ENCODE peak calls at places on chromosomes 6 and 20, in four cellular contexts. One of them, this sample, is unnamed.
A peak's percentile ranks its signal among the peaks of the same experiment; 100 is the strongest.

GRCh38 chr6:36956111-36956820 is 1.7 kb downstream of the PI16 start:
- DNase-seq in psoas muscle: no peak
- DNase-seq in cardiac muscle cell: no peak
- DNase-seq in pancreas: no peak
- DNase-seq in this sample: no peak

GRCh38 chr6:31651602-31652191 is 764 bp downstream of the BAG6 start:
- DNase-seq in psoas muscle: peak; percentile 88
- DNase-seq in cardiac muscle cell: peak; percentile 85
- DNase-seq in pancreas: no peak
- DNase-seq in this sample: no peak

GRCh38 chr6:52612336-52613096 is 35.7 kb upstream of the TRAM2 start:
- DNase-seq in psoas muscle: no peak
- DNase-seq in cardiac muscle cell: no peak
- DNase-seq in pancreas: no peak
- DNase-seq in this sample: no peak

GRCh38 chr6:113707194-113707593 is 150.0 kb upstream of the MARCKS start:
- DNase-seq in psoas muscle: no peak
- DNase-seq in cardiac muscle cell: no peak
- DNase-seq in pancreas: no peak
- DNase-seq in this sample: no peak

GRCh38 chr6:143999406-143999805 is 8.7 kb downstream of the PLAGL1 start:
- DNase-seq in psoas muscle: no peak
- DNase-seq in cardiac muscle cell: no peak
- DNase-seq in pancreas: no peak
- DNase-seq in this sample: no peak

GRCh38 chr6:151230277-151230577 is 9.5 kb upstream of the AKAP12 start:
- DNase-seq in psoas muscle: no peak
- DNase-seq in cardiac muscle cell: no peak
- DNase-seq in pancreas: no peak
- DNase-seq in this sample: no peak

GRCh38 chr6:164039954-164040375 is 625.4 kb downstream of the QKI start:
- DNase-seq in psoas muscle: peak; percentile 82
- DNase-seq in cardiac muscle cell: no peak
- DNase-seq in pancreas: peak; percentile 91
- DNase-seq in this sample: peak; percentile 9

GRCh38 chr6:36917541-36918193 is 31.9 kb downstream of the C6orf89 start:
- DNase-seq in psoas muscle: peak; percentile 76
- DNase-seq in cardiac muscle cell: no peak
- DNase-seq in pancreas: no peak
- DNase-seq in this sample: no peak

GRCh38 chr20:855466-856360 is 22.2 kb downstream of the FAM110A start:
- DNase-seq in psoas muscle: no peak
- DNase-seq in cardiac muscle cell: no peak
- DNase-seq in pancreas: no peak
- DNase-seq in this sample: no peak

GRCh38 chr20:59701236-59701635 is 96.9 kb downstream of the PHACTR3 start:
- DNase-seq in psoas muscle: no peak
- DNase-seq in cardiac muscle cell: no peak
- DNase-seq in pancreas: no peak
- DNase-seq in this sample: no peak

DNA sequence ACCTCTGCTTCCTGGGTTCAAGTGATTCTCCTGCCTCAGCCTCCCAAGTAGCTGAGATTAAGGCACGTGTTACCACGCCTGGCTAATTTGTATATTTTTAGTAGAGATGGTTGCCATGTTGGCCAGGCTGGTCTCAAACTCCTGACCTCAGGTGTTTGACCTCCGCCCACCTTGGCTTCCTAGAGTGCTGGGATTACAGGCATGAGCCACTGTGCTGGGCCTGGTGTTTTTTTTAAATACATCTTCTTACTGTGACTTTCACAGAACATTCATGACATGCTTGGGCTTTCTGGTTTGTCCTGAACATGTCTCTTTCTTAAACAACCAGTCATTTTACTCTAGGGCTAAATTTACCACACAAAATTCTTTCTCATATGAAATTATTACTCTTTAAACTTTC is 34.7 kb upstream of the FAM8A1 start:
- DNase-seq in psoas muscle: no peak
- DNase-seq in cardiac muscle cell: no peak
- DNase-seq in pancreas: no peak
- DNase-seq in this sample: no peak
- H3K9me3 ChIP-seq in psoas muscle: no peaks in the 10 kb centered on the region
- H3K9me3 ChIP-seq in cardiac muscle cell: peaks cover 6% of the 10 kb centered on the region
- H3K9me3 ChIP-seq in pancreas: no peaks in the 10 kb centered on the region
- H3K9me3 ChIP-seq in this sample: peaks cover 24% of the 10 kb centered on the region

DNA sequence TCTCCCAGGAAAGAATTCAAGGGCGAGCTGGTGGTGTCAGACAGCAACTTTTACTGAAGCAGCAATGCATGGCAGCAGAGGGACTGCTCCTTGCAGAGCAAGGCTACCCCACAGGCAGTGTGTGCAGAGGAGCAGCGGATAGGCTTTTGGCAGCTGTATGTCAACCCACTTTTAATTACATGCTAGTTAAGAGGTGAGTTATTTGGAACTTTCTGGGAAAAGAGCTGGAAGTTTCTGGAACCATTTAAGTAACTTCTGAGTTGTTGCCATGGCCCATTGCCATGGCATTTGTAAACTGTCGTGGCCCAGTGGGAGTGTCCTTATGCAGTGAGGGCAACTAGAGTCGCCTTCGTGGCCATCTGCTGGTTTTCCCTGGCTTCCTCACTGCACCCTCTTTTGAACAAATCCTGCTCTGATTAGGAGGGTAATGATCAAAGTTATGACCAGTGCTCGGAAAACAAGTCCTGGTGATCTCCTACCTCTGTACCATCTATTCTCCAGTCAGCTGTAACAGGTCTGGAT is 34.0 kb downstream of the BPIFB4 start:
- DNase-seq in psoas muscle: no peak
- DNase-seq in cardiac muscle cell: no peak
- DNase-seq in pancreas: peak; percentile 80
- DNase-seq in this sample: no peak
- H3K36me3 ChIP-seq in psoas muscle: no peaks in the 10 kb centered on the region
- H3K36me3 ChIP-seq in cardiac muscle cell: no peaks in the 10 kb centered on the region
- H3K36me3 ChIP-seq in pancreas: no peaks in the 10 kb centered on the region
- H3K36me3 ChIP-seq in this sample: no peaks in the 10 kb centered on the region

DNA sequence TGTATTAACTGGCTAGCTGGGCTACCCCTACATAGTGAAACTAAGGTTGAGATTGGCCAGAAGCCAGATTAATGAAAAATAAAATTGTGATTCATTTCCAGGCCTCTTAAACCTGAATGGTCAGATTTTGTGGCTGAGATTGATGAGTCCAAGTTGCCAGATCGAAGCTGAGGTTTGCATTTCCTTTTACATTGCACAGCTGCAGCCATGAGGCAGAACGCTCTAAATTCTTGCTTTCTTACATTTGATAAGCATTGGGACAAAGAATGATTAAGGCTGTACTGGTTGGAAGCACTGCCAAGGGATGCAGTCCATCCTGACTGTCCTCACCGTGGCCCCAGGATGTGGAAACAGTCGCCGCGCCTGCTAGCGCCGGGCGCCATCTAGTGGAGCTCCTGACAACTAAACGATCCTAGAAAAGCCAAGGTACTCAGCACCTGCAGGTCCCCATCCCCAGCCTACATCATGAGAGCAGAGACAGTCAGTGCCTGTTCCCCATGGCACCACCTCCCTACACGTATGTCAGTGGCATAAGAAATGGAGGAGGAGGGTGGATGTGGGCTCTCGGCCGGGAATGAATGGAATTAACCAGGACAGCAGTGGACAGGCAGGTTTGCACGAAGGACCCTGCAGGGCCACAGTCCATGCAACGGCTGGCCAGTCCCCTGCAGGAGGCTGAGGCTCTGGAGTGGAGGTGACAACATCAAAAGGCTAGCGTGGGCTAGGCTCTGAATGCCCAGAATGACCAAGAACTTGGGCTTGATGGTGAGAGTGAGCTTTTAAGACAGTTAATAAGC is 19.0 kb downstream of the PXDC1 start:
- DNase-seq in psoas muscle: peak; percentile 87
- DNase-seq in cardiac muscle cell: peak; percentile 86
- DNase-seq in pancreas: peak; percentile 83
- DNase-seq in this sample: peak; percentile 60
- H3K9me3 ChIP-seq in psoas muscle: no peaks in the 10 kb centered on the region
- H3K9me3 ChIP-seq in cardiac muscle cell: no peaks in the 10 kb centered on the region
- H3K9me3 ChIP-seq in pancreas: no peaks in the 10 kb centered on the region
- H3K9me3 ChIP-seq in this sample: no peaks in the 10 kb centered on the region

GRCh38 chr20:32153156-32153665 is 43.7 kb downstream of the TM9SF4 start:
- DNase-seq in psoas muscle: no peak
- DNase-seq in cardiac muscle cell: no peak
- DNase-seq in pancreas: no peak
- DNase-seq in this sample: no peak
- H3K36me3 ChIP-seq in psoas muscle: no peaks in the 10 kb centered on the region
- H3K36me3 ChIP-seq in cardiac muscle cell: peaks cover 18% of the 10 kb centered on the region
- H3K36me3 ChIP-seq in pancreas: peaks cover 37% of the 10 kb centered on the region
- H3K36me3 ChIP-seq in this sample: no peaks in the 10 kb centered on the region

GRCh38 chr6:64838726-64839125 is 868.3 kb downstream of the EYS start:
- DNase-seq in psoas muscle: no peak
- DNase-seq in cardiac muscle cell: no peak
- DNase-seq in pancreas: no peak
- DNase-seq in this sample: no peak
- H3K9me3 ChIP-seq in psoas muscle: no peaks in the 10 kb centered on the region
- H3K9me3 ChIP-seq in cardiac muscle cell: no peaks in the 10 kb centered on the region
- H3K9me3 ChIP-seq in pancreas: no peaks in the 10 kb centered on the region
- H3K9me3 ChIP-seq in this sample: no peaks in the 10 kb centered on the region